ENCODE peak calls at places on chromosome 5, in six cellular contexts. X is iPS-NIHi11, K is adrenal gland, R is HuH-7, W is AG09309, P is NCI-H1417. C is an unnamed sample.

GRCh38 chr5:5591567-5591966 is 169.1 kb downstream of the ICE1 start:
- DNase-seq in X (no peak), K (no peak), R (no peak), W (no peak), P (no peak), C (no peak)

GRCh38 chr5:176812269-176813259 is 2.2 kb downstream of the UNC5A start:
- DNase-seq in X (peak; percentile 78), K (peak; percentile 79), R (peak; percentile 96), W (no peak), P (peak; percentile 56), C (no peak)

GRCh38 chr5:81165493-81166119 is 67.5 kb upstream of the CKMT2 start:
- DNase-seq in X (peak; percentile 79), K (peak; percentile 82), R (peak; percentile 55), W (no peak), P (peak; percentile 72), C (no peak)

GRCh38 chr5:173671121-173671949 is 54.9 kb upstream of the BOD1 start:
- DNase-seq in X (no peak), K (peak; percentile 98), R (no peak), W (no peak), P (no peak), C (no peak)

GRCh38 chr5:179793470-179794139 is at the start of gene LTC4S:
- DNase-seq in X (no peak), K (peak; percentile 85), R (no peak), W (no peak), P (no peak), C (no peak)

GRCh38 chr5:159416438-159416837 is 86.2 kb upstream of the IL12B start:
- DNase-seq in X (no peak), K (no peak), R (no peak), W (no peak), P (no peak), C (no peak)

GRCh38 chr5:176900783-176901204 is 1.6 kb upstream of the HK3 start:
- DNase-seq in X (no peak), K (no peak), R (no peak), W (no peak), P (no peak), C (no peak)

GRCh38 chr5:173435543-173435942 is 107.3 kb upstream of the STC2 start:
- DNase-seq in X (peak; percentile 25), K (no peak), R (no peak), W (no peak), P (no peak), C (no peak)

GRCh38 chr5:123659006-123659405 is 147.0 kb downstream of the CSNK1G3 start:
- DNase-seq in X (no peak), K (no peak), R (no peak), W (no peak), P (no peak), C (no peak)

GRCh38 chr5:40361378-40361777 is 318.3 kb upstream of the PTGER4 start:
- DNase-seq in X (no peak), K (no peak), R (no peak), W (no peak), P (no peak), C (no peak)

GRCh38 chr5:163888366-163888765 is 382.9 kb downstream of the MAT2B start:
- DNase-seq in X (no peak), K (no peak), R (no peak), W (no peak), P (no peak), C (no peak)

GRCh38 chr5:17831279-17831678 is 197.0 kb downstream of the TAF11L14 start:
- DNase-seq in X (no peak), K (no peak), R (no peak), W (no peak), P (peak; percentile 91), C (no peak)

GRCh38 chr5:173736923-173737412 is 120.5 kb upstream of the BOD1 start:
- DNase-seq in X (no peak), K (no peak), R (no peak), W (no peak), P (no peak), C (no peak)

GRCh38 chr5:57887851-57888621 is 405.4 kb upstream of the ACTBL2 start:
- DNase-seq in X (peak; percentile 52), K (peak; percentile 76), R (peak; percentile 15), W (peak; percentile 20), P (peak; percentile 69), C (no peak)

GRCh38 chr5:62144395-62145022 is 161.5 kb upstream of the KIF2A start:
- DNase-seq in X (no peak), K (no peak), R (no peak), W (peak; percentile 17), P (peak; percentile 71), C (no peak)

GRCh38 chr5:96829336-96829735 is 21.6 kb upstream of the ERAP1 start:
- DNase-seq in X (no peak), K (no peak), R (no peak), W (no peak), P (no peak), C (no peak)

GRCh38 chr5:111859031-111859430 is 102.0 kb upstream of the NREP start:
- DNase-seq in X (no peak), K (no peak), R (no peak), W (no peak), P (no peak), C (no peak)

GRCh38 chr5:41748631-41749030 is 121.6 kb downstream of the OXCT1 start:
- DNase-seq in X (no peak), K (no peak), R (no peak), W (no peak), P (no peak), C (no peak)

GRCh38 chr5:128036961-128037360 is 46.6 kb upstream of the SLC12A2 start:
- DNase-seq in X (no peak), K (no peak), R (no peak), W (no peak), P (peak; percentile 13), C (no peak)

GRCh38 chr5:34552129-34552528 is 104.0 kb upstream of the RAI14 start:
- DNase-seq in X (no peak), K (peak; percentile 60), R (no peak), W (no peak), P (no peak), C (no peak)

GRCh38 chr5:95730730-95731570 is at the start of gene RHOBTB3:
- DNase-seq in X (peak; percentile 76), K (peak; percentile 98), R (peak; percentile 49), W (peak; percentile 55), P (peak; percentile 88), C (peak; percentile 89)

GRCh38 chr5:133399247-133399891 is 213.0 kb downstream of the FSTL4 start:
- DNase-seq in X (no peak), K (peak; percentile 14), R (no peak), W (no peak), P (no peak), C (no peak)

GRCh38 chr5:127320032-127320945 is 29.7 kb downstream of the MEGF10 start:
- DNase-seq in X (peak; percentile 18), K (no peak), R (no peak), W (no peak), P (no peak), C (no peak)

GRCh38 chr5:171317225-171317624 is 8.2 kb downstream of the TLX3 start:
- DNase-seq in X (no peak), K (peak; percentile 58), R (no peak), W (no peak), P (no peak), C (no peak)

GRCh38 chr5:65790371-65791163 is 68.6 kb downstream of the NLN start:
- DNase-seq in X (no peak), K (no peak), R (no peak), W (no peak), P (no peak), C (no peak)

GRCh38 chr5:1139806-1140187 is 27.9 kb upstream of the SLC12A7 start:
- DNase-seq in X (no peak), K (no peak), R (no peak), W (no peak), P (no peak), C (no peak)

GRCh38 chr5:17436766-17437221 is 61.2 kb upstream of the TAF11L2 start:
- DNase-seq in X (no peak), K (no peak), R (no peak), W (peak; percentile 51), P (no peak), C (no peak)

GRCh38 chr5:32785639-32786216 is 74.6 kb downstream of the NPR3 start:
- DNase-seq in X (no peak), K (no peak), R (no peak), W (peak; percentile 66), P (peak; percentile 9), C (no peak)

GRCh38 chr5:172443441-172444109 is 10.8 kb downstream of the SH3PXD2B start:
- DNase-seq in X (no peak), K (peak; percentile 97), R (no peak), W (peak; percentile 92), P (peak; percentile 5), C (no peak)

GRCh38 chr5:159262472-159262858 is 625 bp upstream of the UBLCP1 start:
- DNase-seq in X (peak; percentile 10), K (no peak), R (no peak), W (no peak), P (peak; percentile 75), C (no peak)